ENCODE peak calls at places on chromosomes 1 and 21, in nine cellular contexts. Q is left ventricle myocardium inferior, X is foreskin keratinocyte, T is AG10803, L is MCF 10A, G is AG04449, M is spleen, I is cardiac muscle cell, N is nephron progenitor cell. P is an unnamed sample.

GRCh38 chr1:198598796-198599321 is 40.0 kb upstream of the PTPRC start:
- DNase-seq in Q (no peak), X (no peak), T (no peak), L (no peak), G (no peak), M (peak), I (no peak), N (peak), P (no peak)

GRCh38 chr21:15009964-15010363 is 54.8 kb downstream of the NRIP1 start:
- DNase-seq in Q (no peak), X (no peak), T (peak), L (no peak), G (peak), M (no peak), I (no peak), N (no peak), P (no peak)

GRCh38 chr1:50424940-50425375 is 1.7 kb upstream of the DMRTA2 start:
- DNase-seq in Q (no peak), X (no peak), T (no peak), L (no peak), G (no peak), M (no peak), I (no peak), N (peak), P (no peak)

GRCh38 chr1:101139130-101139529 is 97.7 kb upstream of the S1PR1 start:
- DNase-seq in Q (no peak), X (no peak), T (no peak), L (no peak), G (no peak), M (no peak), I (no peak), N (no peak), P (no peak)

GRCh38 chr1:17829579-17829978 is 74.4 kb downstream of the ACTL8 start:
- DNase-seq in Q (peak), X (no peak), T (no peak), L (no peak), G (no peak), M (no peak), I (no peak), N (no peak), P (no peak)

GRCh38 chr1:214361636-214362035 is 80.7 kb downstream of the SMYD2 start:
- DNase-seq in Q (no peak), X (no peak), T (no peak), L (no peak), G (no peak), M (no peak), I (no peak), N (no peak), P (no peak)

GRCh38 chr1:27097484-27097917 is 57.4 kb downstream of the SLC9A1 start:
- DNase-seq in Q (peak), X (peak), T (peak), L (peak), G (peak), M (peak), I (peak), N (peak), P (no peak)

GRCh38 chr1:24903011-24903461 is 27.0 kb downstream of the RUNX3 start:
- DNase-seq in Q (no peak), X (no peak), T (no peak), L (no peak), G (no peak), M (peak), I (no peak), N (no peak), P (no peak)

GRCh38 chr1:205907794-205908193 is 35.5 kb downstream of the SLC26A9 start:
- DNase-seq in Q (no peak), X (peak), T (peak), L (peak), G (no peak), M (no peak), I (peak), N (no peak), P (no peak)
- TF ChIP-seq CTCF in Q (peak), X (peak), T (peak), L (peak), G (peak), M (peak), I (peak), N (peak), P (peak)

GRCh38 chr1:222768592-222768991 is 31.6 kb downstream of the FAM177B start:
- DNase-seq in Q (no peak), X (no peak), T (no peak), L (no peak), G (no peak), M (no peak), I (no peak), N (no peak), P (no peak)

GRCh38 chr1:222769968-222770620 is 33.1 kb downstream of the FAM177B start:
- DNase-seq in Q (no peak), X (no peak), T (no peak), L (peak), G (no peak), M (no peak), I (no peak), N (no peak), P (no peak)

GRCh38 chr1:222767152-222767571 is 30.2 kb downstream of the FAM177B start:
- DNase-seq in Q (no peak), X (no peak), T (no peak), L (no peak), G (no peak), M (no peak), I (no peak), N (no peak), P (no peak)

GRCh38 chr1:222769181-222769580 is 32.2 kb downstream of the FAM177B start:
- DNase-seq in Q (no peak), X (no peak), T (no peak), L (no peak), G (no peak), M (no peak), I (no peak), N (no peak), P (no peak)
- TF ChIP-seq CTCF in Q (no peak), X (peak), T (no peak), L (peak), G (no peak), M (no peak), I (no peak), N (no peak), P (no peak)

GRCh38 chr1:184691719-184692324 is 62.8 kb downstream of the EDEM3 start:
- DNase-seq in Q (no peak), X (peak), T (peak), L (peak), G (no peak), M (no peak), I (peak), N (peak), P (peak)
- TF ChIP-seq CTCF in Q (peak), X (peak), T (peak), L (peak), G (peak), M (peak), I (peak), N (peak), P (peak)

DNA sequence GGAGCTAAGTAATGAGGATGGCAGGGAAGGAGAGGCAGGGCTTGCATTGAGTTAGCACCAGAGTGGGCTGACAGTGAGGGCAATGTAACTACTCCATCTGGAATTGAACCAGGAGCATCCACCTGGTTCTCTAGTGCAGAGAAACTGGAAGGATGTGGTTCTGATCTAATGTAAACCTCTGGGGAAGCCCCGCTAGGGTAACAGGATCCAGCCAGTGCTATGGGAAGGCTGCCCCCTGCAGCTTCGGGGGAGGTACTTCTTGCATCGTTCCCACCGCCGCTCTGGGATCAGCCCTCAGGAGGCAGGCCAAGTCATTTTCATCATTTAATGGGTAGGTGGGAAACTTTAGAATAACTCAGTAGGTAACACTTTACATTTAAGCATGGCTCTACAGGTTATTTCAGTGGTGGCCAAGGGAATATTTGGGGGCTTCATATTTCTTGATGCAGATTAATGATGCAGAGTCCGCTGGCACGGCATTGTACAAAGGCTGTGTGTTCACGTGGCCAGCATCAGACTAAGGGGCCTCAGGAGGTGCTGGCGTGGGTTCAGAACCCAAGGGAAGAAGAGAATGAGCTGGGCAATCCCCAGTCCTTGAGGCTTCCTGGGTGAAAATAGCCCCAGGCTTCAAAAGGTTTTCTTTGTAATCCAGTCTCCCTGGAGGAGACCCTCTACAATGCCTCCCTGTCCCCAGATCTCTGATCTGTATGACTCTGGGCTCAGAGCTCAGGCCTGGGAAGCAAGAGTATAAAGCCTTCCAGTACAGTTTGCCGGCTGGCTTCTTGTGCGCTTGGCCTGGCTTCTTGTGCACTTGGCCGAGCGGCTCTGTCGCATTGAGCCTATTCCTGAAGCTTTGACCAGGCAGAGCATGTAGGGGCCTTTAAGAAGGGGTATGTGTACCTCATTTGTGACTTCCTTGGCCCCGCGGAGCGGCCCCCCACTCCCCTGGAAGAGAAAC is 26.4 kb upstream of the KAZN start:
- DNase-seq in Q (no peak), X (no peak), T (no peak), L (peak), G (no peak), M (no peak), I (no peak), N (peak), P (no peak)
- TF ChIP-seq CTCF in Q (no peak), X (peak), T (peak), L (no peak), G (no peak), M (no peak), I (peak), N (peak), P (no peak)

GRCh38 chr1:87598429-87598828 is 269.7 kb downstream of the LMO4 start:
- DNase-seq in Q (no peak), X (no peak), T (no peak), L (no peak), G (no peak), M (no peak), I (peak), N (no peak), P (no peak)
- TF ChIP-seq CTCF in Q (no peak), X (peak), T (no peak), L (no peak), G (no peak), M (no peak), I (no peak), N (peak), P (no peak)

GRCh38 chr1:41599912-41600311 is 115.4 kb upstream of the EDN2 start:
- DNase-seq in Q (no peak), X (peak), T (peak), L (no peak), G (no peak), M (no peak), I (peak), N (no peak), P (no peak)
- TF ChIP-seq CTCF in Q (peak), X (peak), T (peak), L (peak), G (peak), M (no peak), I (peak), N (peak), P (peak)

GRCh38 chr1:31062867-31063380 is 2.6 kb downstream of the PUM1 start:
- DNase-seq in Q (no peak), X (no peak), T (no peak), L (peak), G (no peak), M (no peak), I (no peak), N (no peak), P (no peak)

GRCh38 chr1:31064115-31064514 is 1.4 kb downstream of the PUM1 start:
- DNase-seq in Q (no peak), X (no peak), T (no peak), L (peak), G (no peak), M (no peak), I (no peak), N (no peak), P (no peak)

GRCh38 chr1:31064685-31065309 is 720 bp downstream of the PUM1 start:
- DNase-seq in Q (peak), X (no peak), T (no peak), L (peak), G (no peak), M (peak), I (no peak), N (no peak), P (no peak)

GRCh38 chr1:31063636-31064035 is 1.9 kb downstream of the PUM1 start:
- DNase-seq in Q (no peak), X (peak), T (no peak), L (peak), G (no peak), M (no peak), I (no peak), N (no peak), P (no peak)

GRCh38 chr1:31065310-31066217 is at the start of gene PUM1:
- DNase-seq in Q (peak), X (peak), T (peak), L (peak), G (peak), M (peak), I (peak), N (peak), P (peak)
- TF ChIP-seq CTCF in Q (peak), X (peak), T (no peak), L (no peak), G (no peak), M (peak), I (no peak), N (no peak), P (no peak)

P was measured in BJ.